ENCODE peak calls at places on chromosome 4, in four cellular contexts. E is IMR-90, C is K562, F is GM12878. U is an unnamed sample.

GRCh38 chr4:139501117-139501516 is 47.2 kb downstream of the RAB33B start:
- DNase-seq in E (no peak), C (no peak), F (no peak), U (no peak)

GRCh38 chr4:174381419-174381818 is 97.7 kb downstream of the CEP44 start:
- DNase-seq in E (no peak), C (no peak), F (no peak), U (no peak)

GRCh38 chr4:54566608-54567007 is 91.1 kb upstream of the KIT start:
- DNase-seq in E (no peak), C (no peak), F (no peak), U (no peak)

GRCh38 chr4:90495211-90495610 is 368.0 kb downstream of the CCSER1 start:
- DNase-seq in E (no peak), C (no peak), F (no peak), U (no peak)

GRCh38 chr4:120043828-120044227 is 22.8 kb downstream of the MAD2L1 start:
- DNase-seq in E (no peak), C (no peak), F (no peak), U (no peak)

GRCh38 chr4:158161561-158162354 is 11.1 kb downstream of the GASK1B start:
- DNase-seq in E (peak; percentile 79), C (no peak), F (no peak), U (peak; percentile 99)

GRCh38 chr4:41369680-41370079 is 113.0 kb downstream of the UCHL1 start:
- DNase-seq in E (no peak), C (no peak), F (no peak), U (peak; percentile 73)

GRCh38 chr4:85831647-85832046 is 356.7 kb downstream of the ARHGAP24 start:
- DNase-seq in E (no peak), C (no peak), F (no peak), U (no peak)

GRCh38 chr4:184267673-184268573 is 50.2 kb upstream of the ENPP6 start:
- DNase-seq in E (peak; percentile 97), C (peak; percentile 53), F (peak; percentile 99), U (peak; percentile 84)

GRCh38 chr4:144615182-144615581 is 30.8 kb upstream of the HHIP start:
- DNase-seq in E (peak; percentile 60), C (no peak), F (no peak), U (peak; percentile 46)

GRCh38 chr4:76571274-76571673 is 136.2 kb downstream of the SHROOM3 start:
- DNase-seq in E (no peak), C (no peak), F (no peak), U (peak; percentile 31)

GRCh38 chr4:185504098-185505047 is 30.9 kb downstream of the PDLIM3 start:
- DNase-seq in E (peak; percentile 75), C (peak; percentile 35), F (no peak), U (no peak)

GRCh38 chr4:25890653-25891485 is 23.2 kb upstream of the SMIM20 start:
- DNase-seq in E (no peak), C (no peak), F (no peak), U (no peak)

GRCh38 chr4:72568959-72569718 is at the start of gene ADAMTS3:
- DNase-seq in E (peak; percentile 33), C (peak; percentile 82), F (no peak), U (peak; percentile 56)

GRCh38 chr4:54097152-54097551 is 2.8 kb upstream of the GSX2 start:
- DNase-seq in E (no peak), C (no peak), F (no peak), U (no peak)

GRCh38 chr4:123340381-123340701 is 56.3 kb upstream of the SPRY1 start:
- DNase-seq in E (peak; percentile 95), C (no peak), F (no peak), U (peak; percentile 92)

GRCh38 chr4:173917255-173917960 is 366.1 kb downstream of the FBXO8 start:
- DNase-seq in E (peak; percentile 79), C (no peak), F (no peak), U (no peak)

GRCh38 chr4:109752545-109752944 is 22.7 kb upstream of the PLA2G12A start:
- DNase-seq in E (no peak), C (no peak), F (no peak), U (no peak)

GRCh38 chr4:53014368-53014767 is 152.3 kb downstream of the RASL11B start:
- DNase-seq in E (no peak), C (no peak), F (no peak), U (no peak)

GRCh38 chr4:79049840-79050520 is 110.7 kb upstream of the PAQR3 start:
- DNase-seq in E (no peak), C (no peak), F (no peak), U (no peak)

GRCh38 chr4:38382492-38382891 is 281.5 kb upstream of the KLF3 start:
- DNase-seq in E (no peak), C (no peak), F (no peak), U (no peak)

GRCh38 chr4:10732235-10732975 is 47.8 kb upstream of the CLNK start:
- DNase-seq in E (no peak), C (no peak), F (peak; percentile 83), U (no peak)

GRCh38 chr4:106245176-106245575 is 70.8 kb downstream of the TBCK start:
- DNase-seq in E (peak; percentile 1), C (no peak), F (no peak), U (peak; percentile 9)

GRCh38 chr4:145619639-145619996 is 433 bp downstream of the MMAA start:
- DNase-seq in E (peak; percentile 57), C (no peak), F (peak; percentile 45), U (no peak)

GRCh38 chr4:87559090-87559837 is 30.1 kb upstream of the SPARCL1 start:
- DNase-seq in E (no peak), C (no peak), F (peak; percentile 50), U (no peak)

GRCh38 chr4:3634281-3635089 is 102.3 kb upstream of the LRPAP1 start:
- DNase-seq in E (no peak), C (no peak), F (no peak), U (no peak)

GRCh38 chr4:3630136-3630933 is 98.1 kb upstream of the LRPAP1 start:
- DNase-seq in E (no peak), C (no peak), F (no peak), U (no peak)

GRCh38 chr4:3629665-3630064 is 97.4 kb upstream of the LRPAP1 start:
- DNase-seq in E (no peak), C (no peak), F (no peak), U (no peak)

GRCh38 chr4:3630934-3631585 is 98.8 kb upstream of the LRPAP1 start:
- DNase-seq in E (no peak), C (no peak), F (no peak), U (no peak)

DNA sequence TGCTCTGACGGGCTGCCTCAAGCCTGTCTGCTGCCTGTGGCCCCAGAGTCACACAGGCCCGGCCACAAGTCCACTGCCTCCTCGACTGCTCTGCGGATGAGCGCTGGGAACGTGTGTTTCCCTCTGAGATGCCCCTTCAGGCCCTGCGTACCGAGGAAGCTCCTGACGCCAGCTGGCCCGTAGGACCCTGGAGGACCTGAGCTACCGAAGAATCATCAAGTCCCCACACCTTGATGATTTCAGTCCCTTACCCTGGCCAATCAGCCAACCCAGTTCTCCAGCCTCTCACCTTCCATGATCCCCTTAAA is 96.6 kb upstream of the LRPAP1 start:
- DNase-seq in E (no peak), C (no peak), F (no peak), U (no peak)
- TF ChIP-seq FOS in E (no peak), C (no peak), F (no peak), U (no peak)

GRCh38 chr4:188930822-188931221 is 791.6 kb downstream of the TRIML1 start:
- DNase-seq in E (no peak), C (no peak), F (no peak), U (no peak)

DNA sequence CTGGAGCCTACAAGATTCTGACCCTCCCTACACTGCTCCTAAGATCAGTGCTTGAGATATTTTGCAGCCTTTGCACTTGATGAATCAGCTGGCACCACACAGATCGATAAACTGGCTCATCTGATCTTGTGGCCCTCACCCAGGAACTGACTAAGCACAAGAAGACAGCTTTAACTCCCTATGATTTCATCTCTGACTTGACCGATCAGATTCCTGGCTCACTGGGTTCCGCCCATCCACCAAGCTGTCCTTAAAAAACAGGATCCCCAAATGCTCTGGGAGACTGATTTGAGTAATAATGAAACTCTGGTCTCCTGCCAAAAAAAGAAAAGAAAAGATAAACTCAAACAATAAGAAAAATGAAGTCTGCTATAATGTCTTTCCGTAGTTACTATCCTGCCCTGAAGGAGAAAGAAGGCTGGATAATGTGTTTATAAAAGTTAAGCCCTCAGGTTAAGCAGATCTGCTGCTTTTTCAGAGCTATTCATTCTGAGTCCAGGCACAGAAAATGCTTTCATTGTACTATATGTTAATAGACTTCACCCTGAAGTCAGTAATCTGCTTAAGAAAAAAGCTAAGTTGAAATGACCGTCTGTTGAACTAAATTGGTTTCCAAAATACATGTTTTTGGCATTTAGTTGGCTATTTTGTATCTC is 795.2 kb downstream of the TRIML1 start:
- DNase-seq in E (peak; percentile 81), C (no peak), F (no peak), U (no peak)
- TF ChIP-seq FOS in E (no peak), C (no peak), F (no peak), U (no peak)

GRCh38 chr4:141686146-141686775 is 49.9 kb downstream of the IL15 start:
- DNase-seq in E (peak; percentile 52), C (no peak), F (no peak), U (peak; percentile 70)

GRCh38 chr4:141684785-141685184 is 48.4 kb downstream of the IL15 start:
- DNase-seq in E (peak; percentile 73), C (no peak), F (no peak), U (peak; percentile 42)

DNA sequence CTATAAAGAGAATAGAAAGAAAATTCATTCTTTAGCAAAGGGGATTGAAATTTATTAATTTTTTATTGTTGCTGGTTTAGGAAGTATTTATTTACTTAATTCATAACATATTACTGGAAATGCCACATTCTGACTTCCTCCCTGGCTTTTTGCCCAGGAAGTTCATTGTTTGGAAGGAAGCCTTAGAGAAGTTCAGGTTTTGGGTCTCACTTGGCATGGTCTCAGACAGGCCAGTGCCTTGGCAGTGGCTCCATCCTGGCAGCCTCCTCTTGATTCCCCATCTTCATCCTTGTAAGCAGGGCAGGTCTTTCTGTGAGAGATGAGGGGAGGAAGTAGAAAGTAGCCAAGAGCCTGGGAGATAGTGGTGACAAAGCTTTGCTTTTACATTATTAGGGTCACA is 50.5 kb downstream of the IL15 start:
- DNase-seq in E (no peak), C (no peak), F (no peak), U (peak; percentile 79)
- TF ChIP-seq FOS in E (no peak), C (no peak), F (no peak), U (no peak)

GRCh38 chr4:30721353-30722091 is 1.4 kb downstream of the PCDH7 start:
- DNase-seq in E (peak; percentile 44), C (no peak), F (no peak), U (peak; percentile 72)
- TF ChIP-seq FOS in E (no peak), C (no peak), F (no peak), U (no peak)

DNA sequence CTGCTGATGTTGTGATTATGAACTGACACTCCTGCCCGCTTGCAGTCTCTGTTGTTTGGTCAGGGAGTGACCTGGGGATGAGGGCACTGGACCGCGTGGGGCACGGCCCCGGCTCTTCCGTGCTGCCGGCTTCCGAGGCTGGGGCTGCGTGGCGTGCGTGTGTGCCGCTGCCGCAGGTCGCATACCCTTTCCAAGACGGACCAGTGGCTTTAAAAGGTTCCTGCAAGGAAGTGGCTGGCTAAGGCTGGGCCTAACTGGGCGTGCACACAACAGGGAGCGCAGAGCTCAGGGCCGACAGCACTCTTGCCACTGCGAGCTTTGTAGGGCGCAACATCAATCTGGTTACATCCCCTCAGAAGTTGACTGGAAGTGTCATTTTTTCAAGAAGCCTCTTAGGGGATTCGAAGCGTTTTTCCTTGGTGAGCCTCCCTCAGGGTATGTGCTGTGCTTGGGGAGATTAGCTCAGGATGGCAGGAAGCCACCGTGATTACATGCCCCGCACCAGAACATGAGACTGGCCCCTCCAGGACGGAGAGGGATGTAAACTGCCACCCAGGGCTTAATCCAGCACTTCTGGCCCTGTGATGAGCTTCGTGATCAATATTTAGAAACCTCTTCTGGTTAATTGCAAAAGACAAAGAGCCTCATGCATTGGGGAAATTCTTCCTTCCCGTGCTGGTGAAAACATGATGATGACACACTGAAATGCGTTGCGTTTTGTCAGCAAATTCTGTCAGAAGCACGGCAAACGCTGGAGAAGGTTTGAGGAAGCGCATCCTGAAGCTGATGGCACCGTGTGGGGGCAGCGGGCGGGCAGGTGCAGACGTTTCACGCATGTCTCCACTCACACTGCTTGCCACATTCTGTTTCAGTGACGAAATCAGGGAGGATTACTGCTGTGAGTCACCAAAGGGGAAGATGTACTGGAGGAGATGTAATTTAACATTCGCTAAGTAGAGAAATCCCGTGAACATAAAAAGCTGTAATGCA is 11.1 kb downstream of the MAEA start:
- DNase-seq in E (peak; percentile 76), C (no peak), F (no peak), U (no peak)
- TF ChIP-seq FOS in E (no peak), C (no peak), F (no peak), U (no peak)

U was measured in endothelial cell of umbilical vein.